ENCODE peak calls at places on chromosomes 4 and X, in eight cellular contexts. P is suprapubic skin, N is lower lobe of right lung, V is right lobe of liver, Z is hepatocyte, T is neuronal stem cell, D is lung, I is fibroblast of lung. W is an unnamed sample.

GRCh38 chr4:128379860-128380259 is 92.2 kb upstream of the PGRMC2 start:
- DNase-seq in P (no peak), N (peak; percentile 49), V (peak; percentile 54), Z (peak; percentile 23), T (no peak), D (no peak), I (peak; percentile 51), W (peak; percentile 60)

GRCh38 chr4:176709417-176709816 is 83.3 kb downstream of the VEGFC start:
- DNase-seq in P (no peak), N (no peak), V (no peak), Z (no peak), T (no peak), D (no peak), I (no peak), W (no peak)

GRCh38 chrX:43481601-43482000 is 174.5 kb upstream of the MAOA start:
- DNase-seq in P (no peak), N (no peak), V (no peak), Z (no peak), T (no peak), D (no peak), I (no peak), W (no peak)

GRCh38 chrX:17182317-17182716 is 192.7 kb upstream of the NHS start:
- DNase-seq in P (no peak), N (no peak), V (no peak), Z (no peak), T (no peak), D (no peak), I (no peak), W (no peak)

GRCh38 chrX:20412871-20413486 is 146.3 kb upstream of the RPS6KA3 start:
- DNase-seq in P (peak; percentile 60), N (peak; percentile 55), V (no peak), Z (no peak), T (no peak), D (peak; percentile 39), I (no peak), W (no peak)

GRCh38 chr4:140789752-140790151 is 33.6 kb upstream of the TBC1D9 start:
- DNase-seq in P (no peak), N (no peak), V (no peak), Z (no peak), T (no peak), D (no peak), I (peak; percentile 79), W (no peak)

GRCh38 chr4:102363033-102363432 is 17.8 kb upstream of the SLC39A8 start:
- DNase-seq in P (no peak), N (no peak), V (no peak), Z (no peak), T (no peak), D (no peak), I (no peak), W (no peak)

GRCh38 chrX:119871245-119871598 is 311 bp downstream of the RNF113A start:
- DNase-seq in P (no peak), N (peak; percentile 46), V (no peak), Z (peak; percentile 12), T (no peak), D (no peak), I (peak; percentile 9), W (peak; percentile 53)

GRCh38 chr4:174607792-174608191 is 85.5 kb upstream of the HPGD start:
- DNase-seq in P (no peak), N (no peak), V (no peak), Z (no peak), T (no peak), D (no peak), I (no peak), W (no peak)

GRCh38 chr4:118265312-118266144 is 87.3 kb downstream of the PRSS12 start:
- DNase-seq in P (no peak), N (peak; percentile 54), V (peak; percentile 59), Z (peak; percentile 31), T (no peak), D (peak; percentile 34), I (no peak), W (peak; percentile 59)

GRCh38 chrX:151634937-151635336 is 60.3 kb upstream of the PRRG3 start:
- DNase-seq in P (no peak), N (no peak), V (no peak), Z (no peak), T (no peak), D (no peak), I (no peak), W (no peak)

GRCh38 chr4:103074039-103074438 is 2.5 kb downstream of the SLC9B2 start:
- DNase-seq in P (no peak), N (no peak), V (no peak), Z (no peak), T (no peak), D (no peak), I (no peak), W (no peak)

GRCh38 chr4:107392951-107393350 is 327.1 kb downstream of the PAPSS1 start:
- DNase-seq in P (peak; percentile 73), N (no peak), V (no peak), Z (peak; percentile 11), T (no peak), D (no peak), I (peak; percentile 9), W (no peak)

GRCh38 chr4:107391630-107392028 is 328.4 kb downstream of the PAPSS1 start:
- DNase-seq in P (no peak), N (no peak), V (no peak), Z (no peak), T (no peak), D (no peak), I (no peak), W (no peak)

GRCh38 chr4:107391009-107391629 is 328.9 kb downstream of the PAPSS1 start:
- DNase-seq in P (no peak), N (no peak), V (no peak), Z (no peak), T (no peak), D (no peak), I (no peak), W (no peak)

GRCh38 chr4:107389965-107390364 is 330.1 kb downstream of the PAPSS1 start:
- DNase-seq in P (no peak), N (no peak), V (no peak), Z (no peak), T (no peak), D (no peak), I (no peak), W (no peak)

DNA sequence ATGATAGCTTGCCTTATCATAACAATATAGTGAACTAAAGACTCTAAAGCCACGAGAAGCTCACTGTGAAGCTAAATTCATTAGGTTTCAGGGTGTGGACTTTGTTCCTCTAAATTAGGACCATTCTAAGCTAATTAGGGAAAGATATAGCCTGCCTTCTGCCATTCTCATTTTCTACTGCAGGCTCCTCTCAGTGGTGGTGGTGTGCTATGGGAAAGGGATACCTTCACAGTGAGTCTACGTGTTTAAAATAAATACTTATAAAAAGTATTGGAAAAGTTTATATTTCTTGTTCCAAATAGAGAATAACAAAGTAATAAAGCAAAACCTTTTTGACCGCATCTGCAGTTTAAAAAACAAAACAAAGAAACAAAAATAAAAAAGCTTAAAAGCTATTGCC is 327.7 kb downstream of the PAPSS1 start:
- DNase-seq in P (no peak), N (no peak), V (no peak), Z (no peak), T (no peak), D (no peak), I (no peak), W (no peak)
- H3K27ac ChIP-seq in P (peak overlapping the region; percentile 34), N (no peak overlapping the region), V (no peak overlapping the region), Z (peak overlapping the region; percentile 58), T (no peak overlapping the region), D (no peak overlapping the region), I (no peak overlapping the region), W (no peak overlapping the region)

DNA sequence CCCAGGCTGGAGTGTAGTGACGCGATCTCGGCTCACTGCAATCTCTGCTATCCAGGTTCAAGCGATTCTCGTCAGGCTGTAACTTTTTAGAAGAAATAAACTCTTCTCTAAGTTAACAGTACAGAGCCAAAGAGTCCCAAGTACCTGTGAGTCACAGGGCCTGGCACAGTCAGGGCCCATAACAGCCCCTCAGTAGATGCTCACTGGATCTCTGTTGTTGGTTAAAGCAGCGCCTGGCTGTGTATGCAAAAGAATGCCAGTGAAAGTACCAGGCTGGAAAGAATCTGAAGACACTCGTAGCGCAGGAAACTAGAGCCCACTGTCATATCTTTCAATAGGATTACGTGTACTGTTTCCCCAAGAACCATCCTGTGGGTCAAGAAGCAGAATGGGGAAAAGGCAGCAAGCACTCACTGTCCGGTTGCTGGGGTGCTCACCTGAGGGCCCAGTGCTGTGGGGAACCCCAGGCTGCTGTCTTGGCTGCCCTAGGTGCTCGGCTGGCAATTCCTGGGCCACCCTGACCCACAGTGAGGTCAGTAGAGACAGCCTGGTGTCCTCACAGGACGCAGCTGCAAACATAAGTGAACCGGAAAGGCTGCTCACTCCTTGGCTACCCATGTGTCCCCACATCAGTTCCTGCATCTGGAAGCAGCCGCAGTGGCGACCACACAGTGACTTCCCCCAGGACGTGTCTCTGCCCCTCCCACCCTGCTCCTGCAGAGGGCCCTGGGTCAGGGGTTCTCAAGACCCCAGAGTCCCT is 3.1 kb upstream of the SLBP start:
- DNase-seq in P (no peak), N (no peak), V (no peak), Z (no peak), T (no peak), D (no peak), I (no peak), W (no peak)
- H3K4me3 ChIP-seq in P (no peak overlapping the region), N (no peak overlapping the region), V (no peak overlapping the region), Z (no peak overlapping the region), T (no peak overlapping the region), D (no peak overlapping the region), I (no peak overlapping the region), W (no peak overlapping the region)

DNA sequence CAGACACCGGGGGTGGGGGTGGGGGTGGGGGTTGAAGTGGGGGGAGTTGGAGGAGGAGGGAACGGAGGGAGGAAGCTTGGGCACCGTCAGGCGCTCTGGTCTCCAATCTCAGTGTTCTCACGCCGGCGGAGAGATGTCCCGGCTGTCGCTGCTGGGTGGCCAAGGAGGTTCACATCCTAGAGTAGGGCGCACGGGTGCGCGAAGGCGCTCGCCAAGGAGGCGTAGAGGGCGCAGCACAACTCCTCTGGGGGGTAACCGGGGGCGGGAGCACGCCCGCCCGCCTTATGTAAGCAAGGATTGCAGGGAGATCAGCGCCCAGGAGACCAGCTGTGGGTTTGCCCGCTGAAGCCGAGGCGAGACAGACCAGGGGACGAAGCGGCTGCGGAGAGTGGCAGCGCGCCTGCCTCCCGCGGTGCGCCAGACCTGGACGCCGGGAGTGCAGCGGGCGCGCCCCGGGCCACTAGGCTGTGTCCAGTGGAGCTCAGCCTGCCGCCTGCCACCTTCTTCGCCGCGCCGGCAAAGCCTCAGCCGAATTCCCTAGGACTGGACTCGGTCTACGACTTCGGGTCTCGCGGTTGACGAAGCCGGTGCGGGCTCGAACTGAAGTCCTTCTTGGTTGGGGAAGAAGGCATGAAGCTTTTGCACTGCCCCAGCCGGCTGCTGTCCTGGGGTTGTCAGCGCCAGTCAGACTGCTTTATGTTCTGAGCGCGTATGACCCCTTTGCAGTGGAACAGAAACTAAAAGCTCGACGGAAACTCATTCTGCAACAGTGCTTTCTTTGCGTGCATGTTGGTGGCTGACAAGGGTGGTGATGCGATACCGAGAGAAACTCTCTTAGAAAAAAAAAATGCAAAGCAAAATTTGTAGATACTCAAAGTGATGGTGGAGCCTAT is 719 bp upstream of the UNC5C start:
- DNase-seq in P (no peak), N (peak; percentile 67), V (no peak), Z (peak; percentile 43), T (peak; percentile 43), D (no peak), I (peak; percentile 68), W (peak; percentile 91)
- H3K27ac ChIP-seq in P (peak overlapping the region; percentile 52), N (peak overlapping the region; percentile 81), V (peak overlapping the region; percentile 47), Z (peak overlapping the region; percentile 78), T (no peak overlapping the region), D (peak overlapping the region; percentile 87), I (peak overlapping the region; percentile 63), W (peak overlapping the region; percentile 73)

DNA sequence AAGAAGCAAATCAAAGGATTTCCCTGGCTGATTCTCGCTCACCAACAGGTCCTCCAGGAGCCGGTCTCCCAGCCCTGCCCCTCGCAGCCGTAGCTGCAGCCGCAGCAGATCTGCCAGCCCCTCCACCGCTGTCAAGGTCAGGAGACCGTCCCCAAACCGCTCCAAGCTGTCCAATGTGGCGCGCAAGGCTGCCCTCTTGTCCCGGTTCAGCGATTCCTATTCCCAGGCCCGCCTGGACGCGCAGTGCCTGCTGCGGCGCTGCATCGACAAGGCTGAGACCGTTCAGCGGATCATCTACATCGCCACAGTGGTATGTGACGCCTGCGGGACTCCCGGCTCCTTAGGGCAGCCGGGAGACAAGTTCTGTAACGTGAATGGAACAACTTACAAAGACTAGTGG is 25.6 kb downstream of the SPATA18 start:
- DNase-seq in P (no peak), N (no peak), V (no peak), Z (peak; percentile 36), T (peak; percentile 35), D (no peak), I (no peak), W (peak; percentile 56)
- H3K4me3 ChIP-seq in P (no peak overlapping the region), N (no peak overlapping the region), V (no peak overlapping the region), Z (peak overlapping the region; percentile 10), T (peak overlapping the region; percentile 63), D (no peak overlapping the region), I (no peak overlapping the region), W (no peak overlapping the region)

W was measured in right cardiac atrium.